ENCODE peak calls at places on chromosome 17, in four cellular contexts. V, T, B and E are unnamed samples.

GRCh38 chr17:14198575-14198974 is 38.1 kb downstream of the CDRT15 start:
- DNase-seq in V (no peak), T (no peak), B (no peak), E (no peak)

GRCh38 chr17:2709173-2709661 is 2.3 kb downstream of the CLUH start:
- DNase-seq in V (no peak), T (no peak), B (no peak), E (no peak)

GRCh38 chr17:70434536-70435490 is 265.5 kb downstream of the KCNJ2 start:
- DNase-seq in V (peak; percentile 4), T (no peak), B (no peak), E (no peak)

GRCh38 chr17:17942846-17943245 is 29.4 kb downstream of the TOM1L2 start:
- DNase-seq in V (no peak), T (no peak), B (no peak), E (no peak)

GRCh38 chr17:57662021-57662420 is 83.1 kb downstream of the CCDC182 start:
- DNase-seq in V (no peak), T (no peak), B (no peak), E (no peak)

GRCh38 chr17:75271955-75272847 is 1.2 kb upstream of the MIF4GD start:
- DNase-seq in V (no peak), T (no peak), B (peak; percentile 30), E (no peak)

GRCh38 chr17:56536766-56537165 is 56.7 kb upstream of the NOG start:
- DNase-seq in V (no peak), T (no peak), B (no peak), E (no peak)

GRCh38 chr17:56679767-56680422 is 86.4 kb downstream of the NOG start:
- DNase-seq in V (no peak), T (no peak), B (no peak), E (no peak)